ENCODE peak calls at places on chromosomes 3 and 15, in seven cellular contexts. U, Z, T, K, R, M and P are unnamed samples.

GRCh38 chr3:70247955-70248354 is 64.5 kb downstream of the MDFIC2 start:
- DNase-seq in U (no peak), Z (no peak), T (no peak), K (no peak), R (no peak), M (no peak), P (no peak)

GRCh38 chr3:131242201-131242600 is 139.4 kb upstream of the NUDT16 start:
- DNase-seq in U (no peak), Z (no peak), T (no peak), K (no peak), R (no peak), M (no peak), P (no peak)

GRCh38 chr3:133944641-133945441 is 49.2 kb upstream of the RAB6B start:
- DNase-seq in U (no peak), Z (peak), T (peak), K (no peak), R (no peak), M (peak), P (no peak)

GRCh38 chr3:188092648-188093047 is 61.3 kb upstream of the LPP start:
- DNase-seq in U (peak), Z (peak), T (no peak), K (no peak), R (no peak), M (no peak), P (no peak)

GRCh38 chr3:117793684-117794304 is 1084.2 kb downstream of the TUSC7 start:
- DNase-seq in U (no peak), Z (no peak), T (peak), K (no peak), R (no peak), M (no peak), P (no peak)

GRCh38 chr15:38215707-38216106 is 36.9 kb upstream of the SPRED1 start:
- DNase-seq in U (no peak), Z (no peak), T (no peak), K (no peak), R (no peak), M (no peak), P (no peak)

GRCh38 chr15:57911247-57911646 is 154.3 kb downstream of the ALDH1A2 start:
- DNase-seq in U (no peak), Z (no peak), T (peak), K (peak), R (no peak), M (no peak), P (no peak)

GRCh38 chr3:47661121-47661752 is 82.6 kb upstream of the CSPG5 start:
- DNase-seq in U (no peak), Z (peak), T (peak), K (no peak), R (no peak), M (no peak), P (no peak)

GRCh38 chr3:62051506-62051905 is 321.8 kb downstream of the FEZF2 start:
- DNase-seq in U (no peak), Z (peak), T (peak), K (peak), R (no peak), M (peak), P (no peak)

GRCh38 chr3:139718415-139718814 is 40.6 kb upstream of the NMNAT3 start:
- DNase-seq in U (no peak), Z (peak), T (peak), K (peak), R (no peak), M (no peak), P (peak)

GRCh38 chr3:105907790-105908189 is 39.0 kb upstream of the CBLB start:
- DNase-seq in U (no peak), Z (no peak), T (peak), K (peak), R (no peak), M (peak), P (no peak)

GRCh38 chr15:36567445-36567844 is 12.0 kb upstream of the CDIN1 start:
- DNase-seq in U (no peak), Z (no peak), T (no peak), K (no peak), R (no peak), M (no peak), P (no peak)

GRCh38 chr3:11568503-11569155 is 75.1 kb downstream of the VGLL4 start:
- DNase-seq in U (no peak), Z (peak), T (peak), K (no peak), R (no peak), M (no peak), P (no peak)

GRCh38 chr3:19932422-19932821 is 1.6 kb downstream of the EFHB start:
- DNase-seq in U (no peak), Z (no peak), T (no peak), K (no peak), R (no peak), M (no peak), P (no peak)